ENCODE peak calls at places on chromosome 6, in five cellular contexts. One of them, this sample, is unnamed.
A peak's percentile ranks its signal among the peaks of the same experiment; 100 is the strongest.

GRCh38 chr6:24768361-24768760 is 6.4 kb upstream of the GMNN start:
- DNase-seq in HT1080: no peak
- DNase-seq in stimulated activated CD4-positive, alpha-beta T cell treated with anti-CD3 and anti-CD28 coated beads, Interleukin-4, amount 100 ng/mL, for 4 hours: no peak
- DNase-seq in activated CD8-positive, alpha-beta memory T cell treated with anti-CD3 and anti-CD28 coated beads for 24 hours: no peak
- DNase-seq in amygdala: no peak
- DNase-seq in this sample: no peak

GRCh38 chr6:161111256-161111655 is 119.7 kb downstream of the MAP3K4 start:
- DNase-seq in amygdala: no peak
- DNase-seq in stimulated activated CD4-positive, alpha-beta T cell treated with anti-CD3 and anti-CD28 coated beads, Interleukin-4, amount 100 ng/mL, for 4 hours: no peak
- DNase-seq in HT1080: no peak
- DNase-seq in activated CD8-positive, alpha-beta memory T cell treated with anti-CD3 and anti-CD28 coated beads for 24 hours: no peak
- DNase-seq in this sample: no peak

GRCh38 chr6:17885079-17885478 is 102.4 kb downstream of the KIF13A start:
- DNase-seq in activated CD8-positive, alpha-beta memory T cell treated with anti-CD3 and anti-CD28 coated beads for 24 hours: no peak
- DNase-seq in stimulated activated CD4-positive, alpha-beta T cell treated with anti-CD3 and anti-CD28 coated beads, Interleukin-4, amount 100 ng/mL, for 4 hours: no peak
- DNase-seq in amygdala: no peak
- DNase-seq in HT1080: no peak
- DNase-seq in this sample: no peak

GRCh38 chr6:116446399-116446798 is 14.8 kb upstream of the CALHM6 start:
- DNase-seq in stimulated activated CD4-positive, alpha-beta T cell treated with anti-CD3 and anti-CD28 coated beads, Interleukin-4, amount 100 ng/mL, for 4 hours: no peak
- DNase-seq in HT1080: no peak
- DNase-seq in activated CD8-positive, alpha-beta memory T cell treated with anti-CD3 and anti-CD28 coated beads for 24 hours: no peak
- DNase-seq in amygdala: no peak
- DNase-seq in this sample: no peak

GRCh38 chr6:38423746-38424145 is 216.0 kb downstream of the BTBD9 start:
- DNase-seq in stimulated activated CD4-positive, alpha-beta T cell treated with anti-CD3 and anti-CD28 coated beads, Interleukin-4, amount 100 ng/mL, for 4 hours: no peak
- DNase-seq in amygdala: no peak
- DNase-seq in activated CD8-positive, alpha-beta memory T cell treated with anti-CD3 and anti-CD28 coated beads for 24 hours: no peak
- DNase-seq in HT1080: no peak
- DNase-seq in this sample: no peak

GRCh38 chr6:100347901-100348550 is 116.7 kb downstream of the SIM1 start:
- DNase-seq in stimulated activated CD4-positive, alpha-beta T cell treated with anti-CD3 and anti-CD28 coated beads, Interleukin-4, amount 100 ng/mL, for 4 hours: no peak
- DNase-seq in HT1080: peak; percentile 65
- DNase-seq in amygdala: no peak
- DNase-seq in activated CD8-positive, alpha-beta memory T cell treated with anti-CD3 and anti-CD28 coated beads for 24 hours: no peak
- DNase-seq in this sample: no peak

GRCh38 chr6:165340532-165340931 is 31.1 kb upstream of the C6orf118 start:
- DNase-seq in amygdala: no peak
- DNase-seq in HT1080: no peak
- DNase-seq in activated CD8-positive, alpha-beta memory T cell treated with anti-CD3 and anti-CD28 coated beads for 24 hours: no peak
- DNase-seq in stimulated activated CD4-positive, alpha-beta T cell treated with anti-CD3 and anti-CD28 coated beads, Interleukin-4, amount 100 ng/mL, for 4 hours: no peak
- DNase-seq in this sample: no peak

GRCh38 chr6:127812985-127813681 is 87.7 kb downstream of the THEMIS start:
- DNase-seq in activated CD8-positive, alpha-beta memory T cell treated with anti-CD3 and anti-CD28 coated beads for 24 hours: peak; percentile 78
- DNase-seq in HT1080: peak; percentile 5
- DNase-seq in amygdala: no peak
- DNase-seq in stimulated activated CD4-positive, alpha-beta T cell treated with anti-CD3 and anti-CD28 coated beads, Interleukin-4, amount 100 ng/mL, for 4 hours: no peak
- DNase-seq in this sample: no peak